ENCODE peak calls at places on chromosomes 7 and 10, in four cellular contexts. Z is WTC11, E is K562, G is HepG2. Y is an unnamed sample.
A peak's percentile ranks its signal among the peaks of the same experiment; 100 is the strongest.

GRCh38 chr7:69430502-69431145 is 167.7 kb upstream of the AUTS2 start:
- DNase-seq in G (no peak), Z (no peak), E (peak; percentile 3), Y (no peak)

GRCh38 chr10:112446055-112446854 is 459 bp downstream of the ZDHHC6 start:
- DNase-seq in Z (no peak), G (no peak), E (peak; percentile 17), Y (peak; percentile 18)

GRCh38 chr10:24385776-24386175 is 176.8 kb downstream of the KIAA1217 start:
- DNase-seq in G (no peak), E (no peak), Z (no peak), Y (no peak)

GRCh38 chr7:91034459-91035368 is 229.5 kb upstream of the FZD1 start:
- DNase-seq in Z (peak; percentile 61), E (peak; percentile 44), G (peak; percentile 8), Y (peak; percentile 51)

GRCh38 chr10:68633816-68634466 is 73.8 kb downstream of the TET1 start:
- DNase-seq in G (no peak), E (no peak), Z (no peak), Y (no peak)

GRCh38 chr10:13788701-13789447 is 202.1 kb downstream of the PRPF18 start:
- DNase-seq in G (no peak), Z (no peak), E (no peak), Y (no peak)

GRCh38 chr10:5234106-5234877 is 37.7 kb downstream of the AKR1C4 start:
- DNase-seq in G (peak; percentile 91), Z (no peak), E (no peak), Y (no peak)

GRCh38 chr7:28554791-28555471 is 142.6 kb downstream of the CREB5 start:
- DNase-seq in E (no peak), Z (no peak), G (no peak), Y (no peak)

GRCh38 chr7:29596593-29597178 is 33.1 kb downstream of the PRR15 start:
- DNase-seq in Z (no peak), E (no peak), G (no peak), Y (no peak)

GRCh38 chr10:97843296-97843671 is 6.4 kb upstream of the GOLGA7B start:
- DNase-seq in E (no peak), G (no peak), Z (no peak), Y (no peak)

GRCh38 chr10:71285180-71285545 is 33.9 kb upstream of the SLC29A3 start:
- DNase-seq in Z (peak; percentile 77), G (peak; percentile 28), E (peak; percentile 69), Y (peak; percentile 72)

GRCh38 chr7:40798612-40799011 is 663.8 kb downstream of the SUGCT start:
- DNase-seq in Z (no peak), E (no peak), G (no peak), Y (no peak)

GRCh38 chr10:22573820-22574569 is 140.4 kb downstream of the PIP4K2A start:
- DNase-seq in G (peak; percentile 28), Z (peak; percentile 19), E (peak; percentile 43), Y (peak; percentile 46)

GRCh38 chr10:34528320-34528719 is 286.8 kb downstream of the PARD3 start:
- DNase-seq in E (no peak), Z (peak; percentile 27), G (peak; percentile 41), Y (no peak)

GRCh38 chr7:138245216-138245615 is 169.0 kb downstream of the AKR1D1 start:
- DNase-seq in G (peak; percentile 84), Z (no peak), E (no peak), Y (no peak)

GRCh38 chr10:124709862-124710261 is 34.3 kb downstream of the FAM53B start:
- DNase-seq in G (no peak), E (no peak), Z (no peak), Y (no peak)

GRCh38 chr7:2717293-2717904 is 29.4 kb downstream of the AMZ1 start:
- DNase-seq in E (peak; percentile 92), G (no peak), Z (no peak), Y (peak; percentile 56)

GRCh38 chr10:106175760-106176377 is 988.6 kb downstream of the SORCS1 start:
- DNase-seq in E (no peak), Z (no peak), G (no peak), Y (peak; percentile 8)

GRCh38 chr7:2824026-2824677 is 20.0 kb downstream of the GNA12 start:
- DNase-seq in Z (no peak), G (no peak), E (no peak), Y (no peak)

GRCh38 chr10:12699258-12699700 is 302.2 kb downstream of the CCDC3 start:
- DNase-seq in Z (no peak), G (peak; percentile 20), E (no peak), Y (no peak)

GRCh38 chr10:13956826-13957225 is 370.1 kb downstream of the PRPF18 start:
- DNase-seq in Z (no peak), E (peak; percentile 6), G (peak; percentile 5), Y (no peak)

GRCh38 chr10:14758994-14759664 is 15.6 kb downstream of the FAM107B start:
- DNase-seq in E (no peak), Z (no peak), G (no peak), Y (no peak)

GRCh38 chr10:95240811-95241210 is 46.8 kb downstream of the ACSM6 start:
- DNase-seq in Z (no peak), E (no peak), G (no peak), Y (no peak)

GRCh38 chr10:71324743-71325142 is 5.7 kb downstream of the SLC29A3 start:
- DNase-seq in Z (no peak), E (no peak), G (no peak), Y (no peak)

GRCh38 chr10:47379901-47380300 is 4.2 kb downstream of the ZNF488 start:
- DNase-seq in G (no peak), E (no peak), Z (no peak), Y (no peak)
- TF ChIP-seq ELF4 in G (no peak), E (no peak), Z (no peak), Y (no peak)

GRCh38 chr10:111129348-111129747 is 52.5 kb downstream of the ADRA2A start:
- DNase-seq in G (no peak), E (no peak), Z (no peak), Y (no peak)
- TF ChIP-seq ELF4 in G (no peak), E (no peak), Z (no peak), Y (no peak)

GRCh38 chr7:105015631-105015965 is 1.6 kb downstream of the KMT2E start:
- DNase-seq in E (peak; percentile 81), G (no peak), Z (no peak), Y (no peak)
- TF ChIP-seq ELF4 in E (no peak), G (no peak), Z (no peak), Y (no peak)

GRCh38 chr10:59362991-59363390 is 642 bp upstream of the FAM13C start:
- DNase-seq in G (no peak), Z (peak; percentile 56), E (no peak), Y (peak; percentile 39)
- TF ChIP-seq ELF4 in G (no peak), Z (no peak), E (no peak), Y (no peak)

DNA sequence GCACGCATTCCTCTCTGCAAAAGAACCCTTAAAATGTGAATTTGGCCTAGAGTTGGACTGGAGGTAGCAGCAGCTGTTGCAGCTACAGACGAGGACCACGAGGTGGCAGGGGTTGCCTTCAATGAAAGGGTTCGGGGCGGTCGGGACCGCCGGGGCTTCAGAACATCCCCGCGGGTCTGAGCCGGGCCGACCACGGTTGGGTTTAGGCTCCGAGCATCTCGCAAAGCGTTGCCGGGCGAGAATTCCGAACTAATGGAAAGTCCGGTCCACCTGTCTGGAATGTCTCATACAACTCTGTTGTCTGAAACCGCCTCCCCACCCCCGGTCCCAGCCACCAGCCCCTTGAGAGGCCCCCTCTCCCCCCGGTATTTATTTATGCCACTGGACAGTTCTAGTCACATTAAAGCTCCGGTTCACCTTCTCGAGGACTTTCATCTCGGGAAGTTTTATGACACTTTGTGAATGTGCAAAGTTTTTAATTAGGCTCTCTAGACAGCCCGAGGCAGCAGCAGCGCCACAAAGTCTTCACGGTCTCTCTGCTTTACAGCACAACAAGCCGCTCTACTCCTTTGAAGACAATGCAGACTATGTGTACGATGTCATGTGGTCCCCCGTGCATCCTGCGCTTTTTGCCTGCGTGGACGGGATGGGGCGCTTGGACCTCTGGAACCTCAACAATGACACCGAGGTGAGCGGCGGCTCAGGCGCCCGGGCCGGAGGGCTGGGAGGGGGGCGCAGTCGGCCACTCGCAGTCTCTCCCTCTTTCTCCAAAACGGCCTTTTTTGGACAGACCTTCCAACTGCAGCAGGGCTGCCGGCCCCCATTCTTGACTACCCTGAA is 246.2 kb downstream of the SLC25A13 start:
- DNase-seq in Z (peak; percentile 73), G (peak; percentile 55), E (peak; percentile 74), Y (peak; percentile 77)
- TF ChIP-seq ELF4 in Z (no peak), G (no peak), E (no peak), Y (no peak)

GRCh38 chr7:152615052-152615741 is 60.7 kb downstream of the XRCC2 start:
- DNase-seq in E (no peak), G (peak; percentile 66), Z (no peak), Y (no peak)
- TF ChIP-seq ELF4 in E (no peak), G (no peak), Z (no peak), Y (no peak)

DNA sequence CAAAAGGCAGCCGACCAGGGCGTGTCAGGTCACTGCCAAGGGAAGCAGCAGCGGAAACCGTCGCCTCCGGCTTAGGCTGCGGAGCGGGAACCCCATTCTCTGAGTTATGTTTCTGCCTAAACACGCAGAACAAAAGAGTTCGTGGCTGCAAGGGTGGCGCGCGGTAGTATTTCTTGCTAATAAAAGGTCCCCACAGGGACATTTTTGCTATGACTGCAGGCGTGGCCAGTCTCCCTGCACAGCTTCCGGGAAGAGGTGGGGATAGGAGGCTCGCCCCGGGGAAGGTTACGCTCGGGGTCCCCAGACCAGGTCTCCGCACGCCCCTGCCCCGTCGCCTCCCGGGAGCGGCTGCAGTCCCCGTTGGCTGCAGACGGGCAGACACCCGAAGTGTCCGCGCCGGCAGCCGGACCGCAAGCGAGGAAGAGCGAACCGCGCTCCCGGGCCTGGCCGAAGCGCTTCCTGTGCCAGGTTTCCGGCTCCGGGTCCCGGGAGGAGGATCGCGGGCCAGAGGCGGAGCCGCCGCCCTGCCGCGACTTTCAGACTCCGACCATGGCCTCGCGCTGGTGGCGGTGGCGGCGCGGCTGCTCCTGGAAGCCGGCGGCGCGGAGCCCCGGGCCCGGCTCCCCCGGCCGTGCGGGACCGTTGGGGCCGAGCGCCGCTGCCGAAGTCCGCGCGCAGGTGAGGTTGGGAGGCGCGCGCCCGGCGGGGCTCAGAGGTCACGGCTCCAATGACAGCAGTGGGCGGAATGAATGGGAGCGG is at the start of gene PDSS1:
- DNase-seq in G (peak; percentile 46), E (peak; percentile 84), Z (peak; percentile 70), Y (peak; percentile 79)
- TF ChIP-seq ELF4 in G (peak; percentile 37), E (no peak), Z (peak; percentile 61), Y (peak; percentile 61)

DNA sequence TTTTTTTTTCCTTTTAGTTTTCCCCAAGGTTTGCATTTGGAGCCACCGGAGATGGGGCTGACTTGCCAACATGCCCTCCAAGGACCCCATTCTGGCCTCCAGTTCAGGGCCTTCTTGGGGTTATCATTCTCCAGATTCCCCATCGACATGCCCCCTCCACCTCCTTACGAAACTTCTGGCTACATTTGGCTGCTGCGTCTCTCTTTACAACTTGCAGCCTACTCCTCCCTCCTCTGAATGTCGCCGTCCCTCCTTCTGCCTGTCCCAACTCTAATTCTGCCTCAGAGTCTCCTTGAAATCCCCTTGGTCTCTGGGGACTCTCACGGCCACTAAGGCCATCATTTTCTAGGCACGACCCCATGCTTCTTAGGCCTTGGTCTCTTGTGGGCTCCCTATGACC is 72.2 kb upstream of the PODXL start:
- DNase-seq in Z (no peak), E (no peak), G (no peak), Y (no peak)
- TF ChIP-seq ELF4 in Z (no peak), E (no peak), G (no peak), Y (no peak)

GRCh38 chr7:18939771-18940576 is 177.5 kb downstream of the TWIST1 start:
- DNase-seq in G (no peak), E (no peak), Z (no peak), Y (no peak)
- TF ChIP-seq ELF4 in G (no peak), E (no peak), Z (no peak), Y (no peak)